ENCODE peak calls at places on chromosomes 12 and 14, in five cellular contexts. N, A, I, H and M are unnamed samples.

GRCh38 chr14:73924337-73924736 is 25.6 kb downstream of the FAM161B start:
- DNase-seq in N (no peak), A (no peak), I (peak; percentile 81), H (no peak), M (no peak)

GRCh38 chr12:93786669-93787397 is 109.7 kb downstream of the CRADD start:
- DNase-seq in N (no peak), A (no peak), I (no peak), H (no peak), M (no peak)

GRCh38 chr14:39957290-39957689 is 525.1 kb upstream of the FBXO33 start:
- DNase-seq in N (no peak), A (no peak), I (no peak), H (no peak), M (no peak)

GRCh38 chr12:100733817-100734593 is 60.6 kb upstream of the ANO4 start:
- DNase-seq in N (peak; percentile 45), A (no peak), I (peak; percentile 60), H (no peak), M (no peak)

GRCh38 chr12:39840422-39840821 is 220.8 kb upstream of the ABCD2 start:
- DNase-seq in N (no peak), A (no peak), I (no peak), H (no peak), M (no peak)

GRCh38 chr12:93567174-93567573 is 5.3 kb upstream of the SOCS2 start:
- DNase-seq in N (no peak), A (no peak), I (no peak), H (no peak), M (no peak)

GRCh38 chr14:105737504-105738246 is 211.3 kb downstream of the TMEM121 start:
- DNase-seq in N (no peak), A (no peak), I (no peak), H (no peak), M (no peak)

GRCh38 chr12:99067171-99067785 is 422.2 kb downstream of the APAF1 start:
- DNase-seq in N (no peak), A (no peak), I (no peak), H (no peak), M (no peak)

GRCh38 chr12:9032202-9032964 is 43.0 kb downstream of the KLRG1 start:
- DNase-seq in N (no peak), A (no peak), I (no peak), H (no peak), M (no peak)

GRCh38 chr12:88291498-88292131 is 149.5 kb downstream of the TMTC3 start:
- DNase-seq in N (no peak), A (no peak), I (no peak), H (no peak), M (no peak)

GRCh38 chr12:57609781-57610552 is 1.3 kb upstream of the ARHGEF25 start:
- DNase-seq in N (no peak), A (peak; percentile 57), I (no peak), H (no peak), M (no peak)

GRCh38 chr14:79659995-79660975 is 551.0 kb downstream of the DIO2 start:
- DNase-seq in N (no peak), A (no peak), I (no peak), H (no peak), M (no peak)

GRCh38 chr12:114921796-114922195 is 237.8 kb upstream of the TBX3 start:
- DNase-seq in N (no peak), A (no peak), I (no peak), H (no peak), M (no peak)

GRCh38 chr12:83084516-83085234 is 398.0 kb downstream of the TMTC2 start:
- DNase-seq in N (no peak), A (no peak), I (no peak), H (no peak), M (no peak)

GRCh38 chr14:79730911-79731310 is 480.4 kb downstream of the DIO2 start:
- DNase-seq in N (no peak), A (no peak), I (no peak), H (no peak), M (no peak)

GRCh38 chr12:26744697-26745440 is 88.1 kb downstream of the ITPR2 start:
- DNase-seq in N (no peak), A (no peak), I (no peak), H (no peak), M (no peak)

GRCh38 chr12:13379531-13379930 is 183.0 kb downstream of the EMP1 start:
- DNase-seq in N (no peak), A (peak; percentile 16), I (no peak), H (no peak), M (no peak)

GRCh38 chr12:50537538-50537919 is 32.7 kb downstream of the DIP2B start:
- DNase-seq in N (no peak), A (no peak), I (peak; percentile 85), H (no peak), M (peak; percentile 67)

GRCh38 chr12:3881208-3881980 is 8.2 kb upstream of the PARP11 start:
- DNase-seq in N (no peak), A (no peak), I (no peak), H (peak; percentile 70), M (no peak)

GRCh38 chr12:102436867-102437266 is 43.5 kb downstream of the IGF1 start:
- DNase-seq in N (no peak), A (no peak), I (peak; percentile 31), H (no peak), M (no peak)

GRCh38 chr14:68446243-68447040 is 346.4 kb downstream of the ZFP36L1 start:
- DNase-seq in N (no peak), A (no peak), I (no peak), H (no peak), M (no peak)

GRCh38 chr12:25550186-25550585 is 2.9 kb downstream of the LMNTD1 start:
- DNase-seq in N (no peak), A (no peak), I (peak; percentile 85), H (no peak), M (no peak)

GRCh38 chr12:45890276-45890675 is 100.1 kb downstream of the SCAF11 start:
- DNase-seq in N (no peak), A (no peak), I (no peak), H (no peak), M (no peak)

GRCh38 chr14:87837306-87837705 is 155.7 kb downstream of the GALC start:
- DNase-seq in N (no peak), A (no peak), I (no peak), H (no peak), M (no peak)

GRCh38 chr14:54746019-54746418 is 156.6 kb downstream of the GCH1 start:
- DNase-seq in N (no peak), A (no peak), I (no peak), H (no peak), M (no peak)

GRCh38 chr12:55996715-55997534 is at the start of gene SUOX:
- DNase-seq in N (peak; percentile 97), A (peak; percentile 90), I (peak; percentile 96), H (peak; percentile 94), M (peak; percentile 66)

GRCh38 chr12:119072463-119072862 is 91.1 kb downstream of the SRRM4 start:
- DNase-seq in N (no peak), A (no peak), I (no peak), H (no peak), M (no peak)

GRCh38 chr12:119071638-119072231 is 90.4 kb downstream of the SRRM4 start:
- DNase-seq in N (no peak), A (no peak), I (no peak), H (no peak), M (no peak)

GRCh38 chr12:119071176-119071575 is 89.8 kb downstream of the SRRM4 start:
- DNase-seq in N (no peak), A (no peak), I (no peak), H (no peak), M (no peak)

GRCh38 chr12:119069029-119069731 is 87.8 kb downstream of the SRRM4 start:
- DNase-seq in N (peak; percentile 7), A (no peak), I (no peak), H (no peak), M (no peak)

DNA sequence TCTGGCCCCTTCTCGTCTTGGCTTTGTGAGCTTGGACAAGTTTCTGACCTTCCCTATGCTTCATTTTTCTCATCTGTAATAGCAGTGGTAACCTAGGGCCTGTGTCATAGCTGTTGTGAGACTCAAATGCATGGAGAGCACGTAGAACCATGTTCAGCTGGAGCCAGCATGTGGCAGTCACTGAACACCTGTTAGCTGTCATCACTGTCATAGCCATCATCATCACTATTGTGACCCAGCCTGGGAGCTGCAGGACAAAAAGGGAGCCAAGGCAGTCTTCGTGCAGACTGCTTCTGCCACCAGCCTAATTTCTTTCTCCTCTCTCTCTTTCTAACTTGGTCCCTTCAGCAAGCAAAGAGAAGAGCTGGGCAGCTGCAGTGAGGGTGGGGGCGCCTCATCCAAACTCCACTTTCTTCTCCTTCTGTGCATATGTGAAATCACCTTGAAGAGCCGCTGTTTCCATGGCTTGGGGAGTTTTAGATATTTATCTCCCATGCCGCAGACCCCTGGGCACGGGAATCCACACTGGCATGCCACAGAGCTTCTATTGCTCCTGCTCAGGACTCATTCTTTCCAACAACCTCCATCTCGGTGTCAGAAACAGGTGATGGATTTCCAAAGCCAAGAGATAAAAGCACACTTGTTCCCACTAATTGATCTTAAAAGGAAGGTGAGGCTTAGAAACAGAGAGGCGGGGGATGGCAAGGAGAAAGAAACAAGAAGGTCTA is 87.0 kb downstream of the SRRM4 start:
- DNase-seq in N (no peak), A (no peak), I (no peak), H (no peak), M (no peak)
- H3K4me2 ChIP-seq in N (no peak overlapping the region), A (no peak overlapping the region), I (no peak overlapping the region), H (no peak overlapping the region), M (no peak overlapping the region)

DNA sequence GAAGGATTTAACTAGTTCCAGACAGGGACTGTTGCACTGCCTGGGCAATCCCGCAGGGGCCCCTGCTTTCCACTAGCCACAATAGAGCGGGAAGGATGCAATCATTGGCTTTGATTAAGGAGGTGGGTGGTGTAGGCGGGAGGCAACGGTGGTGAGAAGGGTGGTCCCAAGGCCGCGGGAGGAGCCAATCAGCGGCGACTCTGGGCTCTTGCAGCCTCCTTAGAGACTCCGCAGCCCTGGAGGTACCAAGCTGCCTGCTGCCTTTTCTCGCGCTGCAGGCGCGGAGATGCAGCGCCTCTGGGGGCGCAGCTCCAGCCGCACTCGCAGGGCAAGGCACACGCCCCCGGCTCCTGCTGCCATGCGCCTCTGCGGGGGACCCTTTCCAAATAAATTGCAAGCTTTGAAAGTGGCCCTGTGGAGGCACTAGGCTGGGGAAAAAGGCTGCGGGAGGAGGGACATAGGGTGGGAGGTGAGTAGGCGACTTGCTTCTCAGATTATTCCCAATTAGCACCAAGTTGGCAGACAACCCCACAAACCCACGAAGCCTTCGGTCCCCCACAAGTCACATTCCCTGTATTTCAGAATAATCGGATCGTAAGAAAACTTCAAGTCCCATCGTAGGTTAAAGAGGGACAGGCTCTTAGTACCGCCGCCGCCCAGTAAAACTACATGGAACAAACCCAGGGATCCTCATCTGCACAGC is 860 bp upstream of the KCNA1 start:
- DNase-seq in N (peak; percentile 36), A (peak; percentile 83), I (no peak), H (peak; percentile 89), M (no peak)
- H2AFZ ChIP-seq in N (no peak overlapping the region), A (peak overlapping the region; percentile 46), I (no peak overlapping the region), H (peak overlapping the region; percentile 84), M (no peak overlapping the region)

DNA sequence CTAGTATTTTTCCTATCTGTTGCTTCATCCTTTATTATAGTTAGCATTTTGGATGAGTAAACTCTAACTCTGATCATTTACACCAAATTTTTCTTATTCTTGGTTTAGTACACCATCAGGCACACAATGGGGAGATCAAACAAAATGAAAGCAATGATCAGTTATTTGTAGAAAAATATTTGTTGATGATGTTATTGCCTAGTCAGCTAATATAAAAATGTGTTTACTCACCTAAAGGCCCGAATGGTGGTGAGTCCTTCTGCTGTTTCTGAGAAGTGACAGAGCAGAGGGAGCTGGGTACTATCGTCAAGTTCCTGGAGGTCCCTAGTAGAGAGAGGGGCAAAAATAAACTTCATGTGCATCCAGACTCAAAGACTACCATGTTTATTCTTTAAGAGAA is 63.3 kb upstream of the KCNJ8 start:
- DNase-seq in N (no peak), A (no peak), I (no peak), H (no peak), M (no peak)
- H3K36me3 ChIP-seq in N (no peaks in the 10 kb centered on the region), A (no peaks in the 10 kb centered on the region), I (no peaks in the 10 kb centered on the region), H (peaks cover 4% of the 10 kb centered on the region), M (no peaks in the 10 kb centered on the region)

GRCh38 chr12:29431516-29431915 is 50.5 kb upstream of the ERGIC2 start:
- DNase-seq in N (no peak), A (no peak), I (no peak), H (no peak), M (no peak)
- H3K4me2 ChIP-seq in N (no peak overlapping the region), A (no peak overlapping the region), I (no peak overlapping the region), H (no peak overlapping the region), M (no peak overlapping the region)